ENCODE peak calls at places on chromosome 15, in seven cellular contexts. M is NCI-H187; E is GM03348; P is ELF-1; S is fibroblast of lung; C is anterior cingulate cortex; H is stimulated activated CD8-positive, alpha-beta memory T cell treated with anti-CD3 and anti-CD28 coated beads, Interleukin-2, amount 100 ng/mL, for 1 hour. Q is an unnamed sample.

GRCh38 chr15:76163429-76164020 is 103.7 kb downstream of the TMEM266 start:
- DNase-seq in S (no peak), P (no peak), H (no peak), M (no peak), C (no peak), E (peak; percentile 92), Q (peak; percentile 67)

GRCh38 chr15:76058714-76059319 is 968 bp upstream of the TMEM266 start:
- DNase-seq in E (no peak), P (peak; percentile 41), H (no peak), C (no peak), S (peak; percentile 3), M (no peak), Q (peak; percentile 59)

GRCh38 chr15:46636220-46636619 is 1001.4 kb downstream of the SQOR start:
- DNase-seq in M (no peak), C (no peak), E (no peak), P (no peak), H (no peak), S (no peak), Q (peak; percentile 13)

GRCh38 chr15:96332854-96333193 is 2.3 kb downstream of the NR2F2 start:
- DNase-seq in E (no peak), M (peak; percentile 53), C (no peak), S (peak; percentile 44), H (no peak), P (no peak), Q (no peak)

GRCh38 chr15:71680079-71680461 is 130.3 kb upstream of the NR2E3 start:
- DNase-seq in S (no peak), E (no peak), P (peak; percentile 70), H (no peak), C (no peak), M (no peak), Q (no peak)

GRCh38 chr15:66715181-66715624 is 13.2 kb downstream of the SMAD6 start:
- DNase-seq in H (no peak), S (no peak), E (no peak), P (no peak), C (no peak), M (no peak), Q (no peak)

GRCh38 chr15:96347181-96348111 is 16.9 kb downstream of the NR2F2 start:
- DNase-seq in E (peak; percentile 78), H (no peak), M (no peak), P (peak; percentile 83), C (no peak), S (peak; percentile 78), Q (peak; percentile 89)

GRCh38 chr15:49847937-49848823 is 227.3 kb downstream of the DTWD1 start:
- DNase-seq in C (no peak), S (peak; percentile 99), E (peak; percentile 63), P (no peak), H (no peak), M (no peak), Q (no peak)